ENCODE peak calls at places on chromosomes 5 and 9, in six cellular contexts. B is cardiac fibroblast, T is C1 segment of cervical spinal cord, F is colonic mucosa, J is GM04504, X is MCF 10A. Z is an unnamed sample.

GRCh38 chr9:556199-556598 is 285.3 kb upstream of the DMRT1 start:
- DNase-seq in F (no peak), J (no peak), B (no peak), X (no peak), T (no peak), Z (peak; percentile 39)

GRCh38 chr5:463952-464351 is 21.0 kb downstream of the EXOC3 start:
- DNase-seq in T (no peak), B (no peak), J (no peak), F (no peak), X (no peak), Z (no peak)

GRCh38 chr9:113350937-113351336 is 1.6 kb downstream of the BSPRY start:
- DNase-seq in F (no peak), X (no peak), B (no peak), T (no peak), J (no peak), Z (no peak)

GRCh38 chr9:135022191-135022870 is 65.1 kb upstream of the OLFM1 start:
- DNase-seq in B (no peak), F (no peak), T (no peak), X (no peak), J (no peak), Z (no peak)

GRCh38 chr5:89946514-89946913 is 463.0 kb downstream of the CETN3 start:
- DNase-seq in X (no peak), F (no peak), T (no peak), J (no peak), B (no peak), Z (no peak)

GRCh38 chr9:114233806-114234205 is 78.5 kb downstream of the COL27A1 start:
- DNase-seq in T (no peak), F (no peak), B (no peak), X (no peak), J (no peak), Z (no peak)

GRCh38 chr5:57878301-57878722 is 395.7 kb upstream of the ACTBL2 start:
- DNase-seq in T (no peak), B (no peak), X (no peak), F (no peak), J (no peak), Z (no peak)

GRCh38 chr9:114450833-114451706 is 54.2 kb downstream of the WHRN start:
- DNase-seq in B (no peak), X (no peak), J (no peak), F (no peak), T (no peak), Z (peak; percentile 57)

GRCh38 chr9:70031141-70031545 is 12.5 kb upstream of the MAMDC2 start:
- DNase-seq in T (no peak), B (peak; percentile 74), J (no peak), F (no peak), X (no peak), Z (peak; percentile 47)

GRCh38 chr9:74025402-74025894 is 471.7 kb upstream of the RORB start:
- DNase-seq in J (peak; percentile 5), B (peak; percentile 19), T (no peak), F (no peak), X (peak; percentile 54), Z (peak; percentile 51)

GRCh38 chr5:110957934-110958333 is 113.6 kb upstream of the TSLP start:
- DNase-seq in T (no peak), X (peak; percentile 85), F (no peak), J (no peak), B (peak; percentile 92), Z (peak; percentile 94)

GRCh38 chr5:175448276-175448675 is 4.3 kb upstream of the DRD1 start:
- DNase-seq in T (no peak), B (no peak), J (no peak), X (no peak), F (no peak), Z (no peak)

GRCh38 chr9:126781717-126782388 is 23.0 kb upstream of the ZBTB43 start:
- DNase-seq in F (peak; percentile 78), B (peak; percentile 75), X (peak; percentile 79), J (peak; percentile 23), T (peak; percentile 61), Z (peak; percentile 73)

GRCh38 chr9:98860871-98861293 is 53.4 kb downstream of the GALNT12 start:
- DNase-seq in J (peak; percentile 98), B (peak; percentile 91), F (peak; percentile 43), X (peak; percentile 86), T (peak; percentile 17), Z (peak; percentile 56)

GRCh38 chr5:153079396-153079795 is 411.1 kb upstream of the GRIA1 start:
- DNase-seq in B (no peak), X (no peak), T (no peak), J (no peak), F (no peak), Z (peak; percentile 75)

GRCh38 chr5:118533166-118533565 is 455.2 kb downstream of the DTWD2 start:
- DNase-seq in F (no peak), B (no peak), X (no peak), J (no peak), T (no peak), Z (no peak)

GRCh38 chr9:118533850-118534249 is 829.6 kb downstream of the TLR4 start:
- DNase-seq in X (peak; percentile 10), T (no peak), B (no peak), F (no peak), J (no peak), Z (no peak)

GRCh38 chr5:172533058-172533398 is 78.7 kb upstream of the SH3PXD2B start:
- DNase-seq in J (no peak), B (no peak), T (no peak), X (no peak), F (peak; percentile 16), Z (no peak)

GRCh38 chr5:160230686-160231527 is 1.6 kb downstream of the FABP6 start:
- DNase-seq in J (peak; percentile 7), T (peak; percentile 6), B (peak; percentile 74), X (peak; percentile 76), F (no peak), Z (peak; percentile 75)

GRCh38 chr5:105952875-105953274 is 1717.9 kb downstream of the EFNA5 start:
- DNase-seq in F (no peak), T (no peak), J (peak; percentile 1), B (peak; percentile 62), X (peak; percentile 85), Z (peak; percentile 45)

GRCh38 chr9:120212853-120213200 is 367.1 kb downstream of the CDK5RAP2 start:
- DNase-seq in T (no peak), F (no peak), X (no peak), J (no peak), B (no peak), Z (no peak)

GRCh38 chr5:91307023-91307422 is 76.1 kb downstream of the ARRDC3 start:
- DNase-seq in X (peak; percentile 82), F (no peak), J (peak; percentile 94), T (no peak), B (peak; percentile 79), Z (peak; percentile 81)

GRCh38 chr9:134653259-134654009 is 11.8 kb downstream of the COL5A1 start:
- DNase-seq in B (no peak), X (no peak), T (no peak), J (no peak), F (no peak), Z (no peak)

GRCh38 chr5:96128204-96128864 is 166.7 kb upstream of the ELL2 start:
- DNase-seq in J (no peak), T (no peak), X (no peak), F (no peak), B (no peak), Z (no peak)

GRCh38 chr9:126743046-126743445 is 61.8 kb upstream of the ZBTB43 start:
- DNase-seq in F (no peak), B (no peak), J (no peak), T (no peak), X (no peak), Z (no peak)

GRCh38 chr5:54758038-54758437 is 227.4 kb downstream of the ESM1 start:
- DNase-seq in F (no peak), X (peak; percentile 46), B (peak; percentile 91), T (no peak), J (no peak), Z (peak; percentile 66)

GRCh38 chr5:136731241-136731885 is 366.0 kb upstream of the TRPC7 start:
- DNase-seq in F (no peak), B (no peak), T (no peak), J (no peak), X (no peak), Z (no peak)

GRCh38 chr9:89623925-89624420 is 19.2 kb downstream of the GADD45G start:
- DNase-seq in B (no peak), T (peak; percentile 24), J (no peak), F (no peak), X (no peak), Z (no peak)

GRCh38 chr5:547086-547924 is 23.1 kb upstream of the SLC9A3 start:
- DNase-seq in B (no peak), T (no peak), J (no peak), X (no peak), F (peak; percentile 39), Z (peak; percentile 25)

GRCh38 chr5:166916021-166916420 is 1375.4 kb upstream of the WWC1 start:
- DNase-seq in F (no peak), X (no peak), T (no peak), B (no peak), J (no peak), Z (no peak)

GRCh38 chr5:64632251-64632650 is 58.1 kb upstream of the SHISAL2B start:
- DNase-seq in F (no peak), X (peak; percentile 20), J (no peak), T (no peak), B (peak; percentile 19), Z (no peak)

GRCh38 chr5:56447232-56447631 is 214.1 kb upstream of the ANKRD55 start:
- DNase-seq in T (no peak), X (no peak), J (no peak), B (peak; percentile 17), F (no peak), Z (no peak)

Z was measured in epithelial cell of esophagus.